ENCODE peak calls at places on chromosomes 16 and 17, in five cellular contexts. A, R, Z, C and B are unnamed samples.
A peak's percentile ranks its signal among the peaks of the same experiment; 100 is the strongest.

GRCh38 chr17:42670199-42670924 is 6.4 kb downstream of the PLEKHH3 start:
- DNase-seq in A (peak; percentile 79), R (no peak), Z (peak; percentile 74), C (no peak), B (no peak)

GRCh38 chr17:39979865-39980401 is 674 bp upstream of the PSMD3 start:
- DNase-seq in A (peak; percentile 67), R (no peak), Z (peak; percentile 28), C (no peak), B (peak; percentile 26)

GRCh38 chr16:11551842-11552241 is 34.9 kb downstream of the LITAF start:
- DNase-seq in A (no peak), R (no peak), Z (no peak), C (no peak), B (no peak)

GRCh38 chr17:6170349-6170748 is 100.2 kb downstream of the WSCD1 start:
- DNase-seq in A (no peak), R (no peak), Z (no peak), C (no peak), B (no peak)

GRCh38 chr17:45423936-45424335 is 8.7 kb downstream of the ARHGAP27 start:
- DNase-seq in A (no peak), R (no peak), Z (no peak), C (no peak), B (no peak)

GRCh38 chr17:72308744-72309395 is 188.1 kb downstream of the SOX9 start:
- DNase-seq in A (no peak), R (no peak), Z (no peak), C (no peak), B (no peak)

GRCh38 chr16:28042856-28043255 is 20.7 kb downstream of the GSG1L start:
- DNase-seq in A (no peak), R (no peak), Z (no peak), C (no peak), B (no peak)

GRCh38 chr16:56591377-56592060 is 2.2 kb downstream of the MT3 start:
- DNase-seq in A (no peak), R (no peak), Z (no peak), C (no peak), B (no peak)

GRCh38 chr17:80649672-80650338 is 105.2 kb downstream of the RPTOR start:
- DNase-seq in A (peak; percentile 79), R (peak; percentile 84), Z (peak; percentile 62), C (peak; percentile 45), B (peak; percentile 69)

GRCh38 chr16:2042171-2042570 is 5.5 kb downstream of the NTHL1 start:
- DNase-seq in A (no peak), R (peak; percentile 88), Z (no peak), C (no peak), B (no peak)

GRCh38 chr17:63106050-63106449 is 140.0 kb downstream of the TANC2 start:
- DNase-seq in A (no peak), R (no peak), Z (no peak), C (no peak), B (no peak)

GRCh38 chr17:41528959-41529353 is 848 bp upstream of the KRT19 start:
- DNase-seq in A (peak; percentile 68), R (peak; percentile 10), Z (no peak), C (no peak), B (no peak)

GRCh38 chr16:66740533-66740932 is 10.9 kb downstream of the DYNC1LI2 start:
- DNase-seq in A (no peak), R (no peak), Z (no peak), C (no peak), B (no peak)

GRCh38 chr16:69105501-69106361 is at the start of gene HAS3:
- DNase-seq in A (peak; percentile 91), R (peak; percentile 40), Z (peak; percentile 84), C (peak; percentile 29), B (peak; percentile 70)

GRCh38 chr16:8686031-8686621 is 11.7 kb downstream of the ABAT start:
- DNase-seq in A (peak; percentile 86), R (peak; percentile 78), Z (peak; percentile 41), C (no peak), B (no peak)

GRCh38 chr16:50942143-50942542 is 200.3 kb downstream of the CYLD start:
- DNase-seq in A (no peak), R (no peak), Z (no peak), C (no peak), B (no peak)

GRCh38 chr17:50672831-50673551 is 34.7 kb downstream of the ANKRD40 start:
- DNase-seq in A (no peak), R (peak; percentile 62), Z (no peak), C (peak; percentile 40), B (no peak)

GRCh38 chr17:17246879-17247278 is 9.9 kb upstream of the FLCN start:
- DNase-seq in A (no peak), R (no peak), Z (no peak), C (no peak), B (no peak)

GRCh38 chr17:4558311-4558972 is 1.9 kb downstream of the GGT6 start:
- DNase-seq in A (no peak), R (peak; percentile 18), Z (no peak), C (no peak), B (no peak)

GRCh38 chr16:9275386-9275785 is 183.9 kb downstream of the HAPSTR1 start:
- DNase-seq in A (no peak), R (no peak), Z (no peak), C (no peak), B (no peak)

GRCh38 chr17:39150795-39151679 is at the start of gene PLXDC1:
- DNase-seq in A (peak; percentile 69), R (no peak), Z (peak; percentile 68), C (no peak), B (no peak)

GRCh38 chr16:85524630-85525463 is 88.3 kb upstream of the GSE1 start:
- DNase-seq in A (peak; percentile 51), R (peak; percentile 66), Z (no peak), C (no peak), B (no peak)

GRCh38 chr16:76059186-76059585 is 218.0 kb upstream of the CNTNAP4 start:
- DNase-seq in A (no peak), R (no peak), Z (no peak), C (no peak), B (no peak)

GRCh38 chr16:1425616-1426370 is 5.1 kb upstream of the PERCC1 start:
- DNase-seq in A (no peak), R (no peak), Z (no peak), C (no peak), B (no peak)

GRCh38 chr16:908526-909155 is 62.1 kb downstream of the LMF1 start:
- DNase-seq in A (no peak), R (peak; percentile 20), Z (peak; percentile 2), C (no peak), B (no peak)

GRCh38 chr16:88705746-88706287 is 391 bp downstream of the RNF166 start:
- DNase-seq in A (peak; percentile 67), R (no peak), Z (peak; percentile 56), C (no peak), B (no peak)

GRCh38 chr16:70430667-70431536 is 8.0 kb downstream of the ST3GAL2 start:
- DNase-seq in A (no peak), R (no peak), Z (peak; percentile 29), C (no peak), B (peak; percentile 31)

GRCh38 chr17:21375162-21375560 is 996 bp upstream of the KCNJ12 start:
- DNase-seq in A (no peak), R (no peak), Z (no peak), C (no peak), B (no peak)

GRCh38 chr17:21375757-21376584 is at the start of gene KCNJ12:
- DNase-seq in A (peak; percentile 80), R (peak; percentile 59), Z (no peak), C (no peak), B (no peak)

GRCh38 chr17:21376835-21377690 is 906 bp downstream of the KCNJ12 start:
- DNase-seq in A (no peak), R (no peak), Z (peak; percentile 28), C (no peak), B (peak; percentile 31)

GRCh38 chr17:21377821-21378396 is 1.8 kb downstream of the KCNJ12 start:
- DNase-seq in A (peak; percentile 78), R (no peak), Z (peak; percentile 60), C (no peak), B (peak; percentile 27)

DNA sequence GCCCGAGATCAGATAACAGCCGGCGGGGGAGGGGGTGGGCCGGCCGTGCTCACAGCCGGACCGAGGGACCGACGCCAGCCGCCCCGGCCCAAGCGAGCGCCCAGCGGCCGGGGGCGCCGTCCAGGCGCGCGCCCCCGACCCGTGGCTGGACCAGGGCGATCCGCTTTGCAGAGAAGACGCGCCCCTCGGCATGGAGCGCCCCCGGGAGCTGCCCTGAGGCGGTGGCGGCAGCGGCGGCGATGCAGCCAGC is 353 bp downstream of the KCNJ12 start:
- DNase-seq in A (peak; percentile 82), R (no peak), Z (peak; percentile 70), C (no peak), B (no peak)
- TF ChIP-seq CTCF in A (no peak), R (no peak), Z (no peak), C (no peak), B (no peak)

GRCh38 chr16:3173892-3174617 is 13.9 kb upstream of the OR1F1 start:
- DNase-seq in A (peak; percentile 87), R (no peak), Z (peak; percentile 74), C (no peak), B (peak; percentile 68)
- TF ChIP-seq CTCF in A (peak; percentile 79), R (no peak), Z (peak; percentile 47), C (no peak), B (peak; percentile 65)

DNA sequence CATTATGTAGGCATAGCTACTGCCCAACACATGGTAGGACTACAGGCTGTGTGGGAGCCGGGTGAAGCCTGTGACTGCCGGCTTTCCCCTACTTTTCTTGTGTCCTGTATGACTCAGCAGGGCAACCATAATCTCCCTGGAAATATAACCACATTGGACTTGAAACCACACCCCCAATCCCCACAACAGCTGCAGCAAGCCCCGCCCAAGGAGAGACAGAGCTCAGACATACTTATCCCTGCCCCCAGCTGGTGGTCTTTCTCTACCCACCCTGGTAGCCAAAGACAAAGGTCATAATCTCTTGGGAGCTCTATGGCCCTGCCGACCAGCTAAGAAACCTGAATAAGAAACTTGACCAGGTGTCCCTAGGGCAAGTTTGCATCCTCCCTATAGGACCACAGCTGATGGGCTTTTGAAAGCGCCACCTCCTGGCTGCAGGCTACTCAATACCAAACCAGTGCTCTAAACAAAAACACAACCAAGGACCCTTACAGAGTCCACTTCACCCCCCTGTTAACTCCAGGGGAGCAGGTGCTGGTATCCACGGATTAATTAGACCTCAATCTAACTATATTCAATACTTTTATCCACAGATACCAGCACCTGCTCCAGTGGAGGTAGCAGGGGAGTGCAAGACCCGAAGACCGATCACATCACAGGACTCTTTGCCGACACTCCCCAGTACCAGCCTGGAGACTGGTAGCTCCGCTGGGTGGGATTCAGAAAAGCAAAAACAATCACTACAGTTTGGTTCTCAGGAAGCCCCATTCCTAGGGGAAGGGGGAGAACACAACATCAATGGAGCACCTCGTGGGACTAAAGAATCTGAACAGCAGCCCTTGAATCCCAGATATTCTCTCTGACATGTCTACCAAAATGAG is 91.2 kb downstream of the IRX5 start:
- DNase-seq in A (peak; percentile 49), R (no peak), Z (no peak), C (no peak), B (peak; percentile 26)
- TF ChIP-seq CTCF in A (peak; percentile 57), R (peak; percentile 28), Z (no peak), C (no peak), B (no peak)

GRCh38 chr16:4329354-4329775 is 13.5 kb downstream of the GLIS2 start:
- DNase-seq in A (no peak), R (no peak), Z (no peak), C (no peak), B (no peak)

GRCh38 chr16:4330277-4330882 is 14.5 kb downstream of the GLIS2 start:
- DNase-seq in A (peak; percentile 81), R (peak; percentile 88), Z (peak; percentile 83), C (peak; percentile 65), B (peak; percentile 92)

GRCh38 chr16:4327386-4327781 is 11.5 kb downstream of the GLIS2 start:
- DNase-seq in A (peak; percentile 33), R (no peak), Z (no peak), C (no peak), B (no peak)

GRCh38 chr16:4328580-4329353 is 12.9 kb downstream of the GLIS2 start:
- DNase-seq in A (no peak), R (peak; percentile 65), Z (no peak), C (no peak), B (no peak)

GRCh38 chr16:4327782-4328579 is 12.1 kb downstream of the GLIS2 start:
- DNase-seq in A (peak; percentile 94), R (peak; percentile 91), Z (peak; percentile 79), C (peak; percentile 49), B (peak; percentile 79)
- TF ChIP-seq CTCF in A (peak; percentile 60), R (peak; percentile 78), Z (peak; percentile 37), C (no peak), B (peak; percentile 13)